ENCODE peak calls at places on chromosomes 13 and 19, in eight cellular contexts. T is right lobe of liver, U is psoas muscle, C is choroid plexus epithelial cell, Z is OCI-LY7, W is IMR-90, B is BJ, M is NB4. J is an unnamed sample.

GRCh38 chr19:3357731-3358391 is 8.5 kb upstream of the NFIC start:
- DNase-seq in B (no peak), C (no peak), T (no peak), W (no peak), Z (no peak), M (peak), U (no peak), J (no peak)

GRCh38 chr13:44340508-44340907 is 33.1 kb upstream of the SERP2 start:
- DNase-seq in U (no peak), Z (no peak), C (no peak), M (no peak), T (no peak), B (no peak), W (no peak), J (peak)

GRCh38 chr13:107457686-107458085 is 757.6 kb downstream of the LIG4 start:
- DNase-seq in U (no peak), T (no peak), B (no peak), W (no peak), Z (no peak), C (no peak), M (no peak), J (no peak)

GRCh38 chr13:53110614-53111013 is 82.0 kb downstream of the OLFM4 start:
- DNase-seq in W (no peak), M (no peak), Z (no peak), B (no peak), U (no peak), T (no peak), C (no peak), J (no peak)

GRCh38 chr13:36839281-36839680 is 20.3 kb downstream of the RFXAP start:
- DNase-seq in C (peak), B (no peak), M (no peak), U (no peak), Z (no peak), T (no peak), W (no peak), J (no peak)

GRCh38 chr13:91729859-91730258 is 331.4 kb downstream of the GPC5 start:
- DNase-seq in U (no peak), Z (no peak), C (no peak), T (no peak), B (no peak), W (no peak), M (no peak), J (no peak)

GRCh38 chr13:28532226-28533048 is 37.5 kb upstream of the FLT1 start:
- DNase-seq in C (peak), Z (no peak), B (no peak), W (no peak), U (peak), M (no peak), T (peak), J (no peak)

GRCh38 chr13:106426909-106427308 is 108.6 kb downstream of the EFNB2 start:
- DNase-seq in W (no peak), Z (no peak), C (no peak), T (no peak), B (no peak), M (no peak), U (no peak), J (no peak)

GRCh38 chr13:35785563-35786327 is 309.3 kb upstream of the MAB21L1 start:
- DNase-seq in M (no peak), W (no peak), Z (no peak), B (no peak), C (no peak), U (no peak), T (no peak), J (no peak)

GRCh38 chr19:40272261-40272660 is 12.9 kb downstream of the AKT2 start:
- DNase-seq in T (no peak), Z (no peak), U (no peak), M (no peak), B (no peak), C (no peak), W (no peak), J (no peak)

GRCh38 chr19:11421607-11422098 is 2.5 kb upstream of the RGL3 start:
- DNase-seq in B (no peak), Z (peak), C (no peak), U (peak), W (no peak), M (no peak), T (peak), J (peak)
- H3K4me3 ChIP-seq in B (no peak), Z (peak), C (no peak), U (peak), W (no peak), M (no peak), T (no peak), J (no peak)

DNA sequence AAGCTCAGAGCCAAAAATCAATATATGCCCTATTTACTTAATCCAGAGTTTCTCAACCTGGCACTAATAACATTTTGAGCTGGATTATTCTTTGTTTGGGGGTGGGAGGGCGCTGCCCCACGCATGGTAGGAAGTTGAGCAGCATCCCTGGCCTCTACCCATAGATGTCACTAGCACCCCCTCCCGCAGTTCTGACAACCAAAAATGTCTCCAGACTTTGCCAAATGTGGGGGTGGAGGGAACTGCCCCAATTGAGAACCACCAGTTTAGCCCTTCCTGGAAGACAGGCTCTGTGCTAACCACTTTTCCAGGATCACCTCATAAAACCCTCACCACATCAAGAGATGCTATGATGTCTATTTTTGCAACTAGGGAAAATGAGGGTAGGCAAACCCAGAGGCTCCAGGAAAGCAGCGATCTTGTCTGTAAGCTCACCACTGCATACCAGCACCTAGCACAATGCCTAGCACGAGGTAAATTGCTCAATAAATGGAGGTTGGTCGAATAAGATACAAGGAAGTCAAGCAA is 1.1 kb downstream of the TRIR start:
- DNase-seq in U (no peak), C (peak), M (peak), B (no peak), W (peak), T (peak), Z (peak), J (peak)
- TF ChIP-seq CTCF in U (no peak), C (peak), M (peak), B (peak), W (peak), T (peak), Z (peak), J (peak)

GRCh38 chr19:38842439-38843174 is 7.2 kb downstream of the HNRNPL start:
- DNase-seq in C (no peak), T (no peak), U (no peak), W (no peak), M (no peak), Z (peak), B (no peak), J (peak)
- H3K4me3 ChIP-seq in C (no peak), T (no peak), U (no peak), W (no peak), M (no peak), Z (no peak), B (no peak), J (no peak)

GRCh38 chr13:26601669-26602068 is 44.2 kb downstream of the WASF3 start:
- DNase-seq in M (peak), B (no peak), Z (peak), C (peak), U (no peak), W (peak), T (no peak), J (peak)
- TF ChIP-seq CTCF in M (peak), B (peak), Z (peak), C (peak), U (no peak), W (peak), T (peak), J (no peak)

DNA sequence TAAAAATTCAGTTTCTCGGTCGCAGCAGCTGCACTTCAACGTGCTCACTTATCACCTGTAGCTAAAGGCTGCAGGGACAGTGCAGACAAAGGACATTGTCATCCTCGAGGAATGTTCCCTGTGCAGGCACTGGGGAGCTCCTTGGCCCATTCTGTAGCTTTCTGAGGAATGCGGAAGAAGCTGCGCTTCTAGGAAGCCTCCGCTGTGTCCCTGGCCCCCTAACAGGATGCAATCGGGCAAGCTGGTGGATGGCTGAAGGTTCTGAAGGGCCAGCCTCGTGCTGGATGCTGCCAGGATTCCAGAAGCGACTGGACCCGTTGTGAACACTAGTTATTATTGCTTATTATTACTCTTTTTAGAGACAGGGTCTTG is 8.1 kb downstream of the ANO8 start:
- DNase-seq in C (no peak), T (no peak), Z (no peak), M (no peak), U (no peak), W (no peak), B (no peak), J (no peak)
- H3K4me3 ChIP-seq in C (no peak), T (no peak), Z (no peak), M (no peak), U (no peak), W (no peak), B (no peak), J (no peak)

GRCh38 chr13:108508263-108508662 is 121.1 kb upstream of the MYO16 start:
- DNase-seq in W (peak), C (peak), U (no peak), T (no peak), B (no peak), M (peak), Z (peak), J (no peak)
- TF ChIP-seq CTCF in W (peak), C (peak), U (peak), T (peak), B (no peak), M (peak), Z (peak), J (peak)

DNA sequence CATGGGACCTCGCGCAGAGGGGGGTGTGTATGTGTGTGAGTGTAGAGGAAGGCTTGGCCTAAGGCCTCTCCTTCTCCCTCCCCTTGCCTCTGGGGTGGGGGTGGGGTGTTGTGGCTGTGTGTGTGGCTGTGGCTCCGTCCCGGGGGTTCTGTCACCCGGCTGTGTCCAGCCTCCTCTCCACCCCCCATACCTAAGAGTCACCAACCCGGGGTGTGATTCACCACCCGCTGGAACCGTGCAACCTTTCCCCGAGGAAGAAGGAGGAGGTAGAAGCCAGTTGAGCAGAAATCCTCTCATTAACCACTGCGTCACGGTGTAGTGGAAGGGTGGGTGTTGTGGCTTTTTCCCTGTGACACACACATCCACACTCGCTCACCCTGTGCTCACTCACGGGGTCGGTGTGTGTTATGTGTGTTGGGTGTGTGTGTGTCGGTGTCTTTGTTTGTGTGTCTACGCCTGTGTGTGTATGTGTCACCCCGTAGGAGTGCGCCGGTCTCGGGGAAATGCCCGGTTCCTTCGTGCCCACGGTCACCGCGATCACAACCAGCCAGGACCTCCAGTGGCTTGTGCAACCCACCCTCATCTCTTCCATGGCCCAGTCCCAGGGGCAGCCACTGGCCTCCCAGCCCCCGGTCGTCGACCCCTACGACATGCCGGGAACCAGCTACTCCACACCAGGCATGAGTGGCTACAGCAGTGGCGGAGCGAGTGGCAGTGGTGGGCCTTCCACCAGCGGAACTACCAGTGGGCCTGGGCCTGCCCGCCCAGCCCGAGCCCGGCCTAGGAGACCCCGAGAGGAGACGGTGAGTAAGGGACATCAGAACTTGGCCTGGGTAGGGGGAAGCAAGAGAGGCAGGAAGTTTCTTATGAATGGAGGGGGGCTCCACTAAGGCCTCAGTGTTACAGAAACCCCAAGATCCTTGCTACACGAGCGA is 2.6 kb downstream of the FOSB start:
- DNase-seq in W (peak), B (no peak), M (no peak), U (peak), C (peak), Z (no peak), T (no peak), J (no peak)
- H3K4me3 ChIP-seq in W (peak), B (peak), M (no peak), U (peak), C (peak), Z (peak), T (no peak), J (peak)

J was measured in GM12865.